ENCODE peak calls at places on chromosome 21, in four cellular contexts. A is A549, E is AG04450, W is AG09309. B is an unnamed sample.

GRCh38 chr21:33127154-33127893 is 57.4 kb downstream of the OLIG1 start:
- DNase-seq in A (peak), E (peak), W (no peak), B (peak)

GRCh38 chr21:37914211-37914900 is 1.9 kb downstream of the KCNJ6 start:
- DNase-seq in A (no peak), E (no peak), W (no peak), B (peak)

GRCh38 chr21:36567216-36567917 is 87.4 kb upstream of the CLDN14 start:
- DNase-seq in A (no peak), E (no peak), W (no peak), B (no peak)

GRCh38 chr21:29224006-29224405 is 74.7 kb upstream of the BACH1 start:
- DNase-seq in A (no peak), E (no peak), W (no peak), B (no peak)

GRCh38 chr21:40837456-40837855 is 9.5 kb downstream of the DSCAM start:
- DNase-seq in A (no peak), E (no peak), W (no peak), B (no peak)

GRCh38 chr21:40165671-40166070 is 298.4 kb downstream of the PCP4 start:
- DNase-seq in A (no peak), E (no peak), W (no peak), B (no peak)

GRCh38 chr21:32062591-32063227 is 189.9 kb downstream of the HUNK start:
- DNase-seq in A (no peak), E (no peak), W (no peak), B (no peak)

GRCh38 chr21:40902299-40902698 is 55.3 kb upstream of the DSCAM start:
- DNase-seq in A (no peak), E (no peak), W (no peak), B (no peak)

GRCh38 chr21:19440792-19441494 is 1037.4 kb upstream of the TMPRSS15 start:
- DNase-seq in A (no peak), E (no peak), W (no peak), B (no peak)

GRCh38 chr21:37319551-37319950 is 47.0 kb upstream of the DYRK1A start:
- DNase-seq in A (no peak), E (no peak), W (no peak), B (no peak)

GRCh38 chr21:21851657-21852056 is 853.4 kb downstream of the NCAM2 start:
- DNase-seq in A (no peak), E (no peak), W (no peak), B (no peak)

GRCh38 chr21:29130234-29130993 is at the start of gene MAP3K7CL:
- DNase-seq in A (no peak), E (peak), W (peak), B (no peak)

GRCh38 chr21:37770496-37770895 is 145.8 kb downstream of the KCNJ6 start:
- DNase-seq in A (no peak), E (no peak), W (no peak), B (no peak)

GRCh38 chr21:43359081-43359822 is 67.7 kb downstream of the SIK1 start:
- DNase-seq in A (no peak), E (no peak), W (no peak), B (no peak)

GRCh38 chr21:15549671-15550070 is 180.1 kb upstream of the USP25 start:
- DNase-seq in A (no peak), E (no peak), W (no peak), B (no peak)

GRCh38 chr21:15558884-15559283 is 170.9 kb upstream of the USP25 start:
- DNase-seq in A (no peak), E (no peak), W (no peak), B (no peak)

GRCh38 chr21:15557925-15558324 is 171.9 kb upstream of the USP25 start:
- DNase-seq in A (no peak), E (no peak), W (no peak), B (no peak)

GRCh38 chr21:15552914-15553491 is 176.8 kb upstream of the USP25 start:
- DNase-seq in A (peak), E (no peak), W (no peak), B (no peak)
- TF ChIP-seq CTCF in A (peak), E (peak), W (peak), B (peak)

GRCh38 chr21:34130598-34130985 is 57.2 kb downstream of the MRPS6 start:
- DNase-seq in A (no peak), E (no peak), W (no peak), B (no peak)

GRCh38 chr21:34128674-34129038 is 55.3 kb downstream of the MRPS6 start:
- DNase-seq in A (no peak), E (no peak), W (no peak), B (no peak)

GRCh38 chr21:34128124-34128523 is 54.7 kb downstream of the MRPS6 start:
- DNase-seq in A (no peak), E (no peak), W (no peak), B (no peak)

GRCh38 chr21:34129971-34130597 is 56.7 kb downstream of the MRPS6 start:
- DNase-seq in A (no peak), E (no peak), W (no peak), B (peak)

DNA sequence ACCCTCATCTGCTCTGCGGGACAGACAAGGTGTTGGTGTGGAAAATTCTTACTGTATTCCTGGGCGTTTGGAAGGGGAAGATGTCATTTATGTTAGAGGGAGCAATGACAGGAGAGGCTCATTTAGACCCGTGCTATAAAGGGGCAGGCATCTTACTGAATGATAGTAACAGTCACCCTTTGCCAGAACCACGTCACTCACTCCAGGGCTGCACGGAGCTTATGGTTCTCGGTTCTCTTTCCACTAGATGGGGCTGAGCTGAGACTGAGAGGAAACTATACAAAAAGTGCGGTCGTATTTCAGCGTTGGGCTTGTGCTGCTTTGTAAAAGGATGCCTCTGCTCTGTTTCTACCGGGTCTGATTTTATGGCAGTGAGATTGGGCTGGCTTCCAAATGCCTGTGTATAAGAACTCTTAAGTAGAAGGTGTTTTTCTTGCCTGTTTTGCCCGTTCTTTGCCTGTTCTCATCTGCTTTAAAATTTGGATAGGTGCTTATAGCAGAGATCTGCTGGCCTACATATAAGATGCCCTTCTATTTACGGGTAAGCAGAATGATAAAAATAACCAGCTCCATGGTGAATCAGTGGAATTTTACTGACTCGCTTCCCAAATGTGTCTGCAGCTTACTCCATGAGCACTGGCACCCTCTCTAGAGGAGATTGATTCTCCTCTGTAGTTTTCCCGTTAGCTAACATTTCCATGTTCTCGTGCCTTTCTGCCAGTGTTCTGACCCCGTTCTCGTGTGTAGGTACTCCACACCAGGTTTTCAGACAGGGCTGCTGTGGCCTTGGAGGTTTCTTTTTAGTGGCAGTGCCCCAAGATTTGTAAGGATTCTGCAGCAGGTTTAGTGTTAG is 55.9 kb downstream of the MRPS6 start:
- DNase-seq in A (no peak), E (peak), W (peak), B (peak)
- TF ChIP-seq CTCF in A (no peak), E (peak), W (peak), B (no peak)

GRCh38 chr21:45478115-45478801 is 64.0 kb downstream of the SLC19A1 start:
- DNase-seq in A (peak), E (no peak), W (no peak), B (peak)
- TF ChIP-seq CTCF in A (peak), E (peak), W (peak), B (peak)

GRCh38 chr21:26845066-26845749 is at the start of gene ADAMTS1:
- DNase-seq in A (peak), E (peak), W (peak), B (peak)
- TF ChIP-seq CTCF in A (no peak), E (no peak), W (peak), B (no peak)

GRCh38 chr21:30839304-30839703 is 9.7 kb upstream of the KRTAP7-1 start:
- DNase-seq in A (peak), E (no peak), W (no peak), B (peak)
- TF ChIP-seq CTCF in A (no peak), E (no peak), W (no peak), B (peak)

DNA sequence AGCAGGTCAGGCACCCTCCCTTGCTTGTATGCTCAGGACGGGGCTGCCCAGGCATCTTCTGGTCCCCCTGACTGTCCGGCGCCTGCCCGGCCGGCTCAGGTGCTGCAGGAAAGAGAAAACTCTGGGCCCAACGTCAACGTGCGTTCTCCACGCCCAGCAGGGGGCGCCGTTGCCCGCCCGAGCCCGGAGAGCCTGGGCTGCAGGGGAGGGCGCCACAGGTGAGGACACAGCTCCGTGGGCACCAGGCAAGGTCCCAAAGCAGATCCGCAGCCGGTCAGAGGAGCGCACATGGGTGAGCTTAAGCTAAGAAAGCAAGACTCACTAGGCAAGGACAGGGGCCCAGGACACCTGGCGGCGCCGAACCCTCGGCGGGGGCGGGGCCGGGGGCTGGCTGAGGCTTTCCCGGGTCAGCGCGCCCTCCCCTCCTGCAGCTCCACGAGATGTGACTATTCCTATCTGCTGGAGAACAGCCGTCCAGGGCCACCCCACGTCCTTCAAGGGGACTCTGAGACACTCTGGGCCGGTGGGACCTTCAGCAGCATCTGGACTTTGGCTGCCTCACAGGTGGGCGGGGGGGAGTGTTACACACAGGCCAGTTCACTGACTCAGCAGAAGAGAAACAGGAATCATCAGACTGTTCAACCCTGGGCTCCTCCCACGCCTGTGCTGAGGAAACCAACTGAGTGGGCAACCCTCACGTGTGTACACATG is 29.3 kb downstream of the KRTAP10-1 start:
- DNase-seq in A (peak), E (no peak), W (no peak), B (peak)
- TF ChIP-seq CTCF in A (peak), E (peak), W (peak), B (peak)

GRCh38 chr21:39010629-39011404 is 172.4 kb downstream of the PSMG1 start:
- DNase-seq in A (no peak), E (no peak), W (no peak), B (no peak)

GRCh38 chr21:39011911-39012310 is 171.3 kb downstream of the PSMG1 start:
- DNase-seq in A (no peak), E (no peak), W (no peak), B (no peak)

GRCh38 chr21:39007985-39008384 is 175.3 kb downstream of the PSMG1 start:
- DNase-seq in A (no peak), E (no peak), W (no peak), B (no peak)

GRCh38 chr21:39007532-39007931 is 175.7 kb downstream of the PSMG1 start:
- DNase-seq in A (no peak), E (no peak), W (no peak), B (no peak)

DNA sequence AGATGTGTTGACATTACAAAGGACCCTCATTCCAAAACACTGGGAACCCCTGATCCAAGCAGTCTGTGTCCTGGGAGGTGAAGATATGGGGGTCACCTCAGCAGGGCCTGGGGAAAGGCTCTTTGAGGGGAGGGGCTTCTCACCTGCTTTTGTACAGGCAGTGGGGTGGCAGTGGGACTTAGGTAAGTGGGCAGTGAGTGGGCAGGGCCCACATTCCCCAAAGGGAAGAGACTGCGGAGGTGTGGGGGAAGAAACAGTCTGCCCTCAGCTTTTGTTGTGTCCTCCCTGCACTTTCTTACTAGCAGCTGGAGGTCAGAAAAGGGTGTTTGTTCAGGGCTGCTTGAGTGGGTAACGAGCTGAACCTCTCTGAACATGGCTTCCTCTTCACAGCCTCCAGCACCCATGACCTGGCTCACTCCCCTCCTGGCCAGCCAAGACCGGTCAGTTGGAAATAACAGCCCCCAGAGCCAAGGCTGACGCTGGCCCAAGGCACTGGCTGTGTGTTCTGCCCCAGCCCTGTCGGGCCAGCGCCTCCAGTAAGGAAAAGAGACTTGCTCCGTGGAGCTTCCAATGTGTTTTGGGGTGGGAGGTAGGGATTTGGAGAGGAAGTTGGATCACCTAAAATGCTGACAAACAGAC is 173.5 kb downstream of the PSMG1 start:
- DNase-seq in A (no peak), E (no peak), W (no peak), B (no peak)
- TF ChIP-seq CTCF in A (no peak), E (no peak), W (no peak), B (no peak)

GRCh38 chr21:34509151-34509550 is 2.9 kb downstream of the KCNE1 start:
- DNase-seq in A (no peak), E (no peak), W (no peak), B (peak)
- TF ChIP-seq CTCF in A (no peak), E (peak), W (peak), B (no peak)

DNA sequence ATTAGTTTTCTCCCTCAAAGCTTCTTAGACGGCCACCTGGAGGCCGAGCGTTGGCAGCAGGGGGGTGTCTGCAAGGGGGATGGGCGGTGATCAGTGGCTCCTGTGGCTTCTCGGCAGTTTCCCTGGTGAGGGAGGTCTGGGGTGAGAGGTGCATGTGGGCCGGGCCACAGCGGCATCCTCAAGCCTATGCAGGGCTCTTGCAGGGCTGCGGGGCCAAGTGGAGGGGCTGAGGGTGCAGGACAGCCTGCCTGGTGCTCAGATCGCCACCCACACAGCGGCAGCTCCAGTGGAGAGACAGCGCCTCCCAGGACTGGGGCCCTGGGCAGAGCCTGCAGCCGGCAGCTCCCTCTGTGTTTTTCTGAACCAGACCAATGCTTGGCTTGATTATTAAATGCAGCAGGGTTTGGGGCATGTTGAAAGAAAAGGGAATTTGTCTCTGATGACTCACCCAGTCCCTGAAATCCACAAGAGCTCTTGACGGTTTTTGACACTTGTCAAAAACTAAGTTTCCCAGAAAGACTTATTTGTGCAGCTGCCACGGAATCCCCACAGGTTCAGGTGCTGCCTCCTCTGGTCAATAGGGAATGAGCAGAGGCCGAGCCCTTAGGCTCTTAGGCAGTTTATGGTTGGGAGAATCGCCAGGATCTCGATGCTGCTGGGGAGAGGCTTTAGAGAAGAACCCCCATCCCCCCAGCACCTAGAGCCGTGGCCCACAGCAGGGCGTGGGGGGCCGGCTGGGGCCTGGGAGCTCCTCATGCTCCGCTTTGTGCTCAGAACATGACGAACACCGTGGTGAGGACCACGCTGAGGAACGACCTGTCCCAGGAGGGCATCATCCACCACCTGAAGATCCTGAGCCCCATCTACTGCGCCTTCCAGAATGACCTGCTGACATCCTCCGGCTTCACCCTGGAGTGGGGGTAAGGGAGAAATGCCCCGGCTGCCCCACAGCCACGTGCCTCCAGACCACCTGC is 54.7 kb downstream of the UMODL1 start:
- DNase-seq in A (peak), E (peak), W (no peak), B (peak)
- TF ChIP-seq CTCF in A (no peak), E (peak), W (peak), B (no peak)